ENCODE peak calls at places on chromosomes 7 and 10, in six cellular contexts. One of them, this sample, is unnamed.

GRCh38 chr7:121329460-121330052 is 756 bp downstream of the WNT16 start:
- DNase-seq in spleen: peak
- DNase-seq in dorsolateral prefrontal cortex: peak
- DNase-seq in astrocyte of the spinal cord: peak
- DNase-seq in H7: peak
- DNase-seq in CD8-positive, alpha-beta memory T cell: no peak
- DNase-seq in this sample: peak

GRCh38 chr10:117545141-117546019 is 2.8 kb downstream of the EMX2 start:
- DNase-seq in spleen: no peak
- DNase-seq in dorsolateral prefrontal cortex: no peak
- DNase-seq in H7: peak
- DNase-seq in CD8-positive, alpha-beta memory T cell: no peak
- DNase-seq in astrocyte of the spinal cord: no peak
- DNase-seq in this sample: no peak

GRCh38 chr10:62045765-62046521 is 144.4 kb downstream of the ARID5B start:
- DNase-seq in astrocyte of the spinal cord: peak
- DNase-seq in dorsolateral prefrontal cortex: no peak
- DNase-seq in H7: no peak
- DNase-seq in spleen: no peak
- DNase-seq in CD8-positive, alpha-beta memory T cell: no peak
- DNase-seq in this sample: peak

GRCh38 chr10:28663576-28664368 is 13.5 kb upstream of the BAMBI start:
- DNase-seq in H7: peak
- DNase-seq in dorsolateral prefrontal cortex: peak
- DNase-seq in CD8-positive, alpha-beta memory T cell: peak
- DNase-seq in spleen: peak
- DNase-seq in astrocyte of the spinal cord: peak
- DNase-seq in this sample: peak

GRCh38 chr7:144834516-144835165 is 1.2 kb downstream of the TPK1 start:
- DNase-seq in spleen: no peak
- DNase-seq in H7: peak
- DNase-seq in astrocyte of the spinal cord: no peak
- DNase-seq in CD8-positive, alpha-beta memory T cell: no peak
- DNase-seq in dorsolateral prefrontal cortex: no peak
- DNase-seq in this sample: peak

GRCh38 chr10:96606216-96606615 is 19.4 kb upstream of the TM9SF3 start:
- DNase-seq in astrocyte of the spinal cord: peak
- DNase-seq in dorsolateral prefrontal cortex: no peak
- DNase-seq in spleen: no peak
- DNase-seq in H7: no peak
- DNase-seq in CD8-positive, alpha-beta memory T cell: no peak
- DNase-seq in this sample: no peak

GRCh38 chr10:47225186-47225927 is 74.6 kb upstream of the GDF10 start:
- DNase-seq in spleen: no peak
- DNase-seq in astrocyte of the spinal cord: no peak
- DNase-seq in CD8-positive, alpha-beta memory T cell: no peak
- DNase-seq in H7: no peak
- DNase-seq in dorsolateral prefrontal cortex: no peak
- DNase-seq in this sample: no peak

GRCh38 chr10:103470755-103471653 is 8.0 kb downstream of the CALHM3 start:
- DNase-seq in astrocyte of the spinal cord: no peak
- DNase-seq in dorsolateral prefrontal cortex: no peak
- DNase-seq in spleen: peak
- DNase-seq in CD8-positive, alpha-beta memory T cell: peak
- DNase-seq in H7: peak
- DNase-seq in this sample: no peak

GRCh38 chr7:118352854-118353453 is 128.4 kb downstream of the ANKRD7 start:
- DNase-seq in CD8-positive, alpha-beta memory T cell: no peak
- DNase-seq in dorsolateral prefrontal cortex: no peak
- DNase-seq in spleen: no peak
- DNase-seq in H7: no peak
- DNase-seq in astrocyte of the spinal cord: peak
- DNase-seq in this sample: no peak

GRCh38 chr7:128454808-128455555 is 696 bp upstream of the HILPDA start:
- DNase-seq in spleen: no peak
- DNase-seq in dorsolateral prefrontal cortex: no peak
- DNase-seq in H7: no peak
- DNase-seq in astrocyte of the spinal cord: no peak
- DNase-seq in CD8-positive, alpha-beta memory T cell: no peak
- DNase-seq in this sample: peak

GRCh38 chr7:50304158-50304910 is at the start of gene IKZF1:
- DNase-seq in astrocyte of the spinal cord: no peak
- DNase-seq in spleen: peak
- DNase-seq in CD8-positive, alpha-beta memory T cell: peak
- DNase-seq in dorsolateral prefrontal cortex: no peak
- DNase-seq in H7: peak
- DNase-seq in this sample: peak

GRCh38 chr7:102436123-102436522 is 2.7 kb downstream of the ORAI2 start:
- DNase-seq in H7: no peak
- DNase-seq in astrocyte of the spinal cord: no peak
- DNase-seq in CD8-positive, alpha-beta memory T cell: no peak
- DNase-seq in spleen: no peak
- DNase-seq in dorsolateral prefrontal cortex: no peak
- DNase-seq in this sample: no peak

GRCh38 chr10:137031-137430 is 1.8 kb downstream of the ZMYND11 start:
- DNase-seq in spleen: no peak
- DNase-seq in H7: peak
- DNase-seq in astrocyte of the spinal cord: peak
- DNase-seq in dorsolateral prefrontal cortex: no peak
- DNase-seq in CD8-positive, alpha-beta memory T cell: peak
- DNase-seq in this sample: peak

GRCh38 chr10:132106431-132106830 is 40.7 kb downstream of the JAKMIP3 start:
- DNase-seq in H7: no peak
- DNase-seq in spleen: no peak
- DNase-seq in astrocyte of the spinal cord: no peak
- DNase-seq in dorsolateral prefrontal cortex: no peak
- DNase-seq in CD8-positive, alpha-beta memory T cell: no peak
- DNase-seq in this sample: no peak

GRCh38 chr10:105952153-105952552 is 1212.4 kb downstream of the SORCS1 start:
- DNase-seq in CD8-positive, alpha-beta memory T cell: no peak
- DNase-seq in dorsolateral prefrontal cortex: no peak
- DNase-seq in H7: no peak
- DNase-seq in spleen: no peak
- DNase-seq in astrocyte of the spinal cord: peak
- DNase-seq in this sample: no peak

GRCh38 chr7:25386311-25386744 is 158.0 kb upstream of the NPVF start:
- DNase-seq in CD8-positive, alpha-beta memory T cell: no peak
- DNase-seq in astrocyte of the spinal cord: no peak
- DNase-seq in H7: no peak
- DNase-seq in spleen: no peak
- DNase-seq in dorsolateral prefrontal cortex: no peak
- DNase-seq in this sample: no peak

GRCh38 chr10:6215683-6216484 is 13.2 kb downstream of the PFKFB3 start:
- DNase-seq in spleen: no peak
- DNase-seq in astrocyte of the spinal cord: no peak
- DNase-seq in CD8-positive, alpha-beta memory T cell: no peak
- DNase-seq in dorsolateral prefrontal cortex: no peak
- DNase-seq in H7: no peak
- DNase-seq in this sample: no peak

GRCh38 chr10:14439451-14440259 is 108.9 kb upstream of the FRMD4A start:
- DNase-seq in dorsolateral prefrontal cortex: no peak
- DNase-seq in CD8-positive, alpha-beta memory T cell: no peak
- DNase-seq in H7: no peak
- DNase-seq in spleen: no peak
- DNase-seq in astrocyte of the spinal cord: no peak
- DNase-seq in this sample: no peak

GRCh38 chr7:140512317-140513000 is 33.2 kb upstream of the MKRN1 start:
- DNase-seq in spleen: no peak
- DNase-seq in astrocyte of the spinal cord: no peak
- DNase-seq in CD8-positive, alpha-beta memory T cell: no peak
- DNase-seq in dorsolateral prefrontal cortex: no peak
- DNase-seq in H7: no peak
- DNase-seq in this sample: peak

GRCh38 chr7:142125576-142125975 is 14.1 kb downstream of the MGAM2 start:
- DNase-seq in astrocyte of the spinal cord: no peak
- DNase-seq in dorsolateral prefrontal cortex: no peak
- DNase-seq in H7: no peak
- DNase-seq in spleen: no peak
- DNase-seq in CD8-positive, alpha-beta memory T cell: no peak
- DNase-seq in this sample: no peak

GRCh38 chr7:94391716-94392390 is 2.8 kb upstream of the COL1A2 start:
- DNase-seq in CD8-positive, alpha-beta memory T cell: no peak
- DNase-seq in dorsolateral prefrontal cortex: no peak
- DNase-seq in spleen: no peak
- DNase-seq in H7: peak
- DNase-seq in astrocyte of the spinal cord: peak
- DNase-seq in this sample: peak

GRCh38 chr10:71888248-71888622 is 37.2 kb upstream of the PSAP start:
- DNase-seq in CD8-positive, alpha-beta memory T cell: no peak
- DNase-seq in spleen: no peak
- DNase-seq in H7: no peak
- DNase-seq in dorsolateral prefrontal cortex: no peak
- DNase-seq in astrocyte of the spinal cord: no peak
- DNase-seq in this sample: no peak

GRCh38 chr10:12420530-12421117 is 71.3 kb downstream of the CAMK1D start:
- DNase-seq in spleen: no peak
- DNase-seq in H7: no peak
- DNase-seq in astrocyte of the spinal cord: no peak
- DNase-seq in CD8-positive, alpha-beta memory T cell: no peak
- DNase-seq in dorsolateral prefrontal cortex: no peak
- DNase-seq in this sample: no peak

GRCh38 chr10:73182568-73182967 is 14.6 kb downstream of the FAM149B1 start:
- DNase-seq in astrocyte of the spinal cord: peak
- DNase-seq in spleen: no peak
- DNase-seq in H7: no peak
- DNase-seq in dorsolateral prefrontal cortex: no peak
- DNase-seq in CD8-positive, alpha-beta memory T cell: no peak
- DNase-seq in this sample: no peak

GRCh38 chr10:116740971-116741370 is 1.4 kb downstream of the HSPA12A start:
- DNase-seq in H7: peak
- DNase-seq in dorsolateral prefrontal cortex: no peak
- DNase-seq in CD8-positive, alpha-beta memory T cell: no peak
- DNase-seq in astrocyte of the spinal cord: no peak
- DNase-seq in spleen: no peak
- DNase-seq in this sample: no peak

GRCh38 chr7:42161723-42162122 is 75.3 kb downstream of the GLI3 start:
- DNase-seq in dorsolateral prefrontal cortex: no peak
- DNase-seq in CD8-positive, alpha-beta memory T cell: no peak
- DNase-seq in astrocyte of the spinal cord: no peak
- DNase-seq in spleen: no peak
- DNase-seq in H7: no peak
- DNase-seq in this sample: no peak

GRCh38 chr7:5636914-5637313 is 144.5 kb downstream of the RNF216 start:
- DNase-seq in dorsolateral prefrontal cortex: peak
- DNase-seq in spleen: peak
- DNase-seq in H7: peak
- DNase-seq in CD8-positive, alpha-beta memory T cell: no peak
- DNase-seq in astrocyte of the spinal cord: peak
- DNase-seq in this sample: peak

GRCh38 chr7:37311282-37311868 is 137.3 kb downstream of the ELMO1 start:
- DNase-seq in H7: no peak
- DNase-seq in dorsolateral prefrontal cortex: peak
- DNase-seq in CD8-positive, alpha-beta memory T cell: no peak
- DNase-seq in astrocyte of the spinal cord: peak
- DNase-seq in spleen: peak
- DNase-seq in this sample: no peak

GRCh38 chr7:112122144-112122543 is 84.1 kb downstream of the DOCK4 start:
- DNase-seq in spleen: no peak
- DNase-seq in H7: no peak
- DNase-seq in CD8-positive, alpha-beta memory T cell: no peak
- DNase-seq in dorsolateral prefrontal cortex: no peak
- DNase-seq in astrocyte of the spinal cord: no peak
- DNase-seq in this sample: no peak

GRCh38 chr10:69842020-69842419 is 40.3 kb downstream of the COL13A1 start:
- DNase-seq in spleen: no peak
- DNase-seq in CD8-positive, alpha-beta memory T cell: no peak
- DNase-seq in astrocyte of the spinal cord: no peak
- DNase-seq in H7: no peak
- DNase-seq in dorsolateral prefrontal cortex: no peak
- DNase-seq in this sample: no peak

GRCh38 chr10:131579251-131580071 is 267.9 kb upstream of the TCERG1L start:
- DNase-seq in CD8-positive, alpha-beta memory T cell: no peak
- DNase-seq in dorsolateral prefrontal cortex: peak
- DNase-seq in astrocyte of the spinal cord: no peak
- DNase-seq in H7: no peak
- DNase-seq in spleen: peak
- DNase-seq in this sample: no peak

GRCh38 chr7:6160191-6160623 is 112.2 kb downstream of the CYTH3 start:
- DNase-seq in H7: peak
- DNase-seq in astrocyte of the spinal cord: peak
- DNase-seq in CD8-positive, alpha-beta memory T cell: no peak
- DNase-seq in spleen: no peak
- DNase-seq in dorsolateral prefrontal cortex: peak
- DNase-seq in this sample: peak

GRCh38 chr10:118595064-118595420 is 406 bp downstream of the PRLHR start:
- DNase-seq in astrocyte of the spinal cord: no peak
- DNase-seq in spleen: no peak
- DNase-seq in dorsolateral prefrontal cortex: no peak
- DNase-seq in H7: peak
- DNase-seq in CD8-positive, alpha-beta memory T cell: no peak
- DNase-seq in this sample: no peak

GRCh38 chr10:6233725-6234277 is 31.1 kb downstream of the PFKFB3 start:
- DNase-seq in H7: no peak
- DNase-seq in dorsolateral prefrontal cortex: no peak
- DNase-seq in astrocyte of the spinal cord: no peak
- DNase-seq in CD8-positive, alpha-beta memory T cell: no peak
- DNase-seq in spleen: no peak
- DNase-seq in this sample: no peak

GRCh38 chr10:83075395-83076072 is 1063.8 kb upstream of the GHITM start:
- DNase-seq in dorsolateral prefrontal cortex: no peak
- DNase-seq in astrocyte of the spinal cord: peak
- DNase-seq in H7: no peak
- DNase-seq in spleen: no peak
- DNase-seq in CD8-positive, alpha-beta memory T cell: no peak
- DNase-seq in this sample: no peak

GRCh38 chr7:29989257-29989995 is at the start of gene SCRN1:
- DNase-seq in CD8-positive, alpha-beta memory T cell: peak
- DNase-seq in spleen: peak
- DNase-seq in H7: peak
- DNase-seq in astrocyte of the spinal cord: peak
- DNase-seq in dorsolateral prefrontal cortex: peak
- DNase-seq in this sample: peak

GRCh38 chr10:63083904-63084689 is 49.0 kb upstream of the NRBF2 start:
- DNase-seq in dorsolateral prefrontal cortex: peak
- DNase-seq in astrocyte of the spinal cord: peak
- DNase-seq in H7: peak
- DNase-seq in CD8-positive, alpha-beta memory T cell: peak
- DNase-seq in spleen: no peak
- DNase-seq in this sample: peak

This sample was measured in dermis blood vessel endothelial cell.